ENCODE peak calls at places on chromosomes 16 and 17, in six cellular contexts. F, C, H, E, T and K are unnamed samples.

GRCh38 chr17:71237903-71238538 is 882.8 kb upstream of the SOX9 start:
- DNase-seq in F (no peak), C (no peak), H (peak), E (no peak), T (peak), K (no peak)

GRCh38 chr17:76672270-76672851 is 28.8 kb upstream of the ST6GALNAC1 start:
- DNase-seq in F (no peak), C (no peak), H (no peak), E (no peak), T (no peak), K (peak)

GRCh38 chr17:72567774-72568173 is 447.0 kb downstream of the SOX9 start:
- DNase-seq in F (no peak), C (no peak), H (no peak), E (no peak), T (no peak), K (no peak)

GRCh38 chr17:44981221-44981968 is 13.3 kb upstream of the C1QL1 start:
- DNase-seq in F (no peak), C (no peak), H (peak), E (no peak), T (peak), K (peak)

GRCh38 chr17:75878174-75878998 is at the start of gene TRIM47:
- DNase-seq in F (no peak), C (peak), H (peak), E (peak), T (peak), K (peak)

GRCh38 chr16:4283939-4284338 is 11.1 kb upstream of the TFAP4 start:
- DNase-seq in F (no peak), C (no peak), H (peak), E (no peak), T (peak), K (peak)

GRCh38 chr16:9091867-9092281 is 430 bp downstream of the HAPSTR1 start:
- DNase-seq in F (peak), C (no peak), H (no peak), E (peak), T (peak), K (peak)

GRCh38 chr17:77366558-77367245 is 225.9 kb downstream of the SEC14L1 start:
- DNase-seq in F (no peak), C (no peak), H (peak), E (peak), T (peak), K (no peak)

GRCh38 chr17:62178579-62178978 is 113.5 kb upstream of the MED13 start:
- DNase-seq in F (no peak), C (no peak), H (peak), E (no peak), T (peak), K (peak)

GRCh38 chr16:67185003-67185865 is 1.5 kb upstream of the MATCAP1 start:
- DNase-seq in F (peak), C (peak), H (peak), E (peak), T (peak), K (peak)

GRCh38 chr16:2507679-2508064 is 6.1 kb upstream of the ATP6V0C start:
- DNase-seq in F (no peak), C (no peak), H (no peak), E (no peak), T (no peak), K (no peak)

GRCh38 chr17:75830168-75831031 is 13.8 kb downstream of the UNC13D start:
- DNase-seq in F (peak), C (peak), H (no peak), E (peak), T (no peak), K (peak)

GRCh38 chr17:7478276-7479138 is 924 bp downstream of the ZBTB4 start:
- DNase-seq in F (peak), C (no peak), H (peak), E (peak), T (peak), K (no peak)

GRCh38 chr16:64866026-64866425 is 255.8 kb downstream of the CDH11 start:
- DNase-seq in F (no peak), C (no peak), H (peak), E (no peak), T (peak), K (no peak)

GRCh38 chr16:6375471-6376075 is 957.1 kb upstream of the RBFOX1 start:
- DNase-seq in F (no peak), C (no peak), H (no peak), E (no peak), T (no peak), K (no peak)

GRCh38 chr17:59367657-59368045 is 36.2 kb downstream of the YPEL2 start:
- DNase-seq in F (no peak), C (no peak), H (no peak), E (no peak), T (peak), K (peak)

GRCh38 chr16:27470567-27471431 is 68.8 kb downstream of the IL21R start:
- DNase-seq in F (no peak), C (no peak), H (peak), E (no peak), T (peak), K (peak)

GRCh38 chr16:275041-275621 is 613 bp downstream of the RGS11 start:
- DNase-seq in F (no peak), C (peak), H (no peak), E (no peak), T (no peak), K (no peak)

GRCh38 chr16:29011112-29011511 is 26.3 kb downstream of the LAT start:
- DNase-seq in F (no peak), C (peak), H (no peak), E (peak), T (no peak), K (no peak)

GRCh38 chr17:40319651-40320550 is 10.9 kb downstream of the RARA start:
- DNase-seq in F (no peak), C (peak), H (no peak), E (no peak), T (no peak), K (no peak)

GRCh38 chr16:3879258-3879886 is 1.1 kb downstream of the CREBBP start:
- DNase-seq in F (no peak), C (peak), H (no peak), E (no peak), T (peak), K (peak)

GRCh38 chr16:54655171-54655590 is 275.5 kb upstream of the IRX5 start:
- DNase-seq in F (no peak), C (no peak), H (no peak), E (peak), T (no peak), K (no peak)

GRCh38 chr16:1309888-1310831 is 724 bp downstream of the UBE2I start:
- DNase-seq in F (no peak), C (no peak), H (peak), E (no peak), T (peak), K (no peak)

DNA sequence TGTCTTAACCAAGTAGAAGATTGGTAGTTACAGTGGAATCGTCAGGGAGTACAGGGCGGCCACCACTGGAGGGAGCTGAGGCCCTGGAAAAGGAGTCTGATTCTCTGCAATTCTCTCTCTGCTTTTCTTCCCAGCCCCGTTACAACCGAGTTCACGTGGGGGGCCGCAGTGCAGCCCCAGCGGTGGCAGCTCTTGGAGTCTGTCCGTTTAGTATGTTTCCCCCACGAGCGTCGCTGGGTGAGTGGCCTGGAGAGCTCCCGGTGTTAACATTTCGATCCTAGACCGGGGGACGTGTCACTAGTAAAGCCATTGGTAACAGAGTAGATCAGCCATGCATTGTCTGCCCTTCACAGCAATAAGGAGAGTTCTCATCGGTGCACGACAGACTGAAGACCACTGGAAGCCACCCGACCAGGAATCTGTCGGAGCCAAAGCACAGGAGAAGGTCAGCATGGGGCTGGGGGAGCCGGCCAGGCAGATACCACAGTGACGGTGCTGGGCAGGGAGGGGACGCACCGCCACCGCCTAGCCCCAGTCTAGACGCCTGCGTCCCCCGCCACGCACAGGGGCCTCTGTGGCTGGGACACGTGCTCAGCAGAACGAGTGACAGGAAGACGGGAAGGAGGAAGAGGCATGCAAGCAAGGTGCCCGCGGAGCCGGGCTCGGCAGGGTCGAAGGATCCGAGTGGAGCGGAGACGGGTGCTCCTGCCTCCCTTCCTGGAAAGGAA is 15.7 kb downstream of the SLC16A3 start:
- DNase-seq in F (no peak), C (no peak), H (no peak), E (no peak), T (no peak), K (no peak)
- H3K14ac ChIP-seq in F (no peak), C (no peak), H (no peak), E (no peak), T (no peak), K (no peak)

GRCh38 chr17:28740406-28741357 is 3.1 kb upstream of the TRAF4 start:
- DNase-seq in F (no peak), C (no peak), H (no peak), E (no peak), T (no peak), K (no peak)
- H3K27ac ChIP-seq in F (no peak), C (no peak), H (no peak), E (no peak), T (no peak), K (no peak)

GRCh38 chr16:87794485-87795078 is 28.8 kb upstream of the KLHDC4 start:
- DNase-seq in F (no peak), C (no peak), H (no peak), E (no peak), T (no peak), K (peak)

GRCh38 chr16:87791295-87792204 is 25.8 kb upstream of the KLHDC4 start:
- DNase-seq in F (no peak), C (peak), H (no peak), E (no peak), T (no peak), K (no peak)

GRCh38 chr16:87790278-87791023 is 24.7 kb upstream of the KLHDC4 start:
- DNase-seq in F (no peak), C (no peak), H (peak), E (no peak), T (no peak), K (peak)

GRCh38 chr16:87789437-87790277 is 23.9 kb upstream of the KLHDC4 start:
- DNase-seq in F (no peak), C (no peak), H (peak), E (no peak), T (no peak), K (peak)

GRCh38 chr16:87792205-87792565 is 26.4 kb upstream of the KLHDC4 start:
- DNase-seq in F (no peak), C (no peak), H (no peak), E (no peak), T (no peak), K (no peak)
- H3K14ac ChIP-seq in F (no peak), C (no peak), H (no peak), E (no peak), T (no peak), K (no peak)

DNA sequence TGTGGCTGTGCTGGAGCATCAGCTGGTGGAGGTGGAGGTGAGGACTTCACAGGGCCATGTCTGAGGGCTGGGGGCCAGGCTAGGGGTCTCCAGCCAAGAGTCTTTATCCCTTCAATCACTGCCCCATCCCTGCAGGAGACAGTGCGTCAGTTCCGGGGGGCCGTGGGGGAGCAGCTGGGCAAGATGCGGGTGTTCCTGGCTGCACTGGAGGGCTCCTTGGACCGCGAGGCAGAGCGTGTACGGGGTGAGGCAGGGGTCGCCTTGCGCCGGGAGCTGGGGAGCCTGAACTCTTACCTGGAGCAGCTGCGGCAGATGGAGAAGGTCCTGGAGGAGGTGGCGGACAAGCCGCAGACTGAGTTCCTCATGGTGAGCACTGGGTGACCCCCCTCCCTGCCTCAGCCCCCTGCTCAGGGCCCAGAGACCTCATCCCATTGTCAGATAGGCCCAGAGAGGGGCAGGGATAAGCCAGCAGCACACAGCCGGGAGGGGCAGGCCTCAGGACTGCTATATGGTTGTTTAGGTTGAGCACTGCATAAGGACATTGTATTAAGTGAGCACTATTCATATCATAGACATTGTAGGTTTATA is 2.3 kb upstream of the PYDC1 start:
- DNase-seq in F (no peak), C (no peak), H (no peak), E (no peak), T (no peak), K (no peak)
- H3K27ac ChIP-seq in F (no peak), C (no peak), H (no peak), E (no peak), T (no peak), K (no peak)

GRCh38 chr17:79232957-79233356 is 158.3 kb downstream of the ENGASE start:
- DNase-seq in F (no peak), C (no peak), H (no peak), E (no peak), T (no peak), K (no peak)
- H3K14ac ChIP-seq in F (no peak), C (no peak), H (no peak), E (no peak), T (no peak), K (no peak)

DNA sequence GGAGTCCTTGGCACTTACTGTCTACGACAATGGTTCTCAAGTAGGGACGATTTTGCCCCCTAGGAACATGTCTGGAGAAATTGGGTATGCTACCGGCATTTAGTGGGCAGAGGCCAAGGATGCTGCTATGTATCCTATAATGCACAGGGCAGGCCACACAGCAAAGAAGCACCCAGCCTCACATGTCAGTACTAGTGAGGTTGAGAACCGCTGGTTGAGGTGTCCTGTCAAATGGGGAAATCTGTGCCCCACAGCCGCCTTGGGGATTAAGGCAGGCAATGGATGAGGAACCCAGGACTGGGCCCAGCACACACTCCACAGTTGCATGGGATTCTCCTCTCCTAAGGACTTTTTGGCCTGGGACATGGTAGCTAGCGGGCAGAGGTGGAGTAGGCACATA is 86.7 kb upstream of the TOB1 start:
- DNase-seq in F (no peak), C (no peak), H (no peak), E (peak), T (no peak), K (no peak)
- H3K27ac ChIP-seq in F (no peak), C (no peak), H (no peak), E (no peak), T (no peak), K (no peak)

GRCh38 chr16:85112364-85112763 is at the start of gene CIBAR2:
- DNase-seq in F (peak), C (peak), H (no peak), E (peak), T (no peak), K (no peak)
- H3K14ac ChIP-seq in F (peak), C (no peak), H (no peak), E (no peak), T (no peak), K (no peak)

GRCh38 chr17:79002291-79002690 is 7.3 kb downstream of the CANT1 start:
- DNase-seq in F (no peak), C (no peak), H (no peak), E (no peak), T (no peak), K (no peak)
- H3K27ac ChIP-seq in F (no peak), C (no peak), H (no peak), E (no peak), T (no peak), K (no peak)